ENCODE peak calls at places on chromosomes 13 and 19, in ten cellular contexts. One of them, this sample, is unnamed.

GRCh38 chr13:20702945-20703784 is at the start of gene IL17D:
- DNase-seq in posterior cingulate gyrus: peak
- DNase-seq in AG09319: no peak
- DNase-seq in GM18507: peak
- DNase-seq in stimulated activated CD8-positive, alpha-beta memory T cell treated with anti-CD3 and anti-CD28 coated beads, Interleukin-4, amount 100 ng/mL, for 1 hour: no peak
- DNase-seq in OCI-LY7: peak
- DNase-seq in activated CD8-positive, alpha-beta memory T cell treated with anti-CD3 and anti-CD28 coated beads for 1 hour: peak
- DNase-seq in GM19239: peak
- DNase-seq in cerebellar cortex: no peak
- DNase-seq in HAP-1: peak
- DNase-seq in this sample: peak

GRCh38 chr19:10086032-10086903 is at the start of gene SHFL:
- DNase-seq in posterior cingulate gyrus: peak
- DNase-seq in AG09319: peak
- DNase-seq in GM18507: peak
- DNase-seq in stimulated activated CD8-positive, alpha-beta memory T cell treated with anti-CD3 and anti-CD28 coated beads, Interleukin-4, amount 100 ng/mL, for 1 hour: no peak
- DNase-seq in OCI-LY7: peak
- DNase-seq in activated CD8-positive, alpha-beta memory T cell treated with anti-CD3 and anti-CD28 coated beads for 1 hour: peak
- DNase-seq in GM19239: peak
- DNase-seq in cerebellar cortex: peak
- DNase-seq in HAP-1: peak
- DNase-seq in this sample: peak

GRCh38 chr19:50838239-50838638 is 4.9 kb upstream of the KLK15 start:
- DNase-seq in posterior cingulate gyrus: peak
- DNase-seq in AG09319: no peak
- DNase-seq in GM18507: no peak
- DNase-seq in stimulated activated CD8-positive, alpha-beta memory T cell treated with anti-CD3 and anti-CD28 coated beads, Interleukin-4, amount 100 ng/mL, for 1 hour: no peak
- DNase-seq in OCI-LY7: peak
- DNase-seq in activated CD8-positive, alpha-beta memory T cell treated with anti-CD3 and anti-CD28 coated beads for 1 hour: no peak
- DNase-seq in GM19239: no peak
- DNase-seq in cerebellar cortex: no peak
- DNase-seq in HAP-1: no peak
- DNase-seq in this sample: no peak

GRCh38 chr13:73730014-73730413 is 404.2 kb downstream of the KLF12 start:
- DNase-seq in posterior cingulate gyrus: no peak
- DNase-seq in AG09319: no peak
- DNase-seq in GM18507: no peak
- DNase-seq in stimulated activated CD8-positive, alpha-beta memory T cell treated with anti-CD3 and anti-CD28 coated beads, Interleukin-4, amount 100 ng/mL, for 1 hour: no peak
- DNase-seq in OCI-LY7: no peak
- DNase-seq in activated CD8-positive, alpha-beta memory T cell treated with anti-CD3 and anti-CD28 coated beads for 1 hour: no peak
- DNase-seq in GM19239: no peak
- DNase-seq in cerebellar cortex: no peak
- DNase-seq in HAP-1: no peak
- DNase-seq in this sample: no peak

GRCh38 chr19:362154-362553 is 17.6 kb upstream of the MIER2 start:
- DNase-seq in posterior cingulate gyrus: peak
- DNase-seq in AG09319: no peak
- DNase-seq in GM18507: no peak
- DNase-seq in stimulated activated CD8-positive, alpha-beta memory T cell treated with anti-CD3 and anti-CD28 coated beads, Interleukin-4, amount 100 ng/mL, for 1 hour: no peak
- DNase-seq in OCI-LY7: no peak
- DNase-seq in activated CD8-positive, alpha-beta memory T cell treated with anti-CD3 and anti-CD28 coated beads for 1 hour: no peak
- DNase-seq in GM19239: no peak
- DNase-seq in cerebellar cortex: no peak
- DNase-seq in HAP-1: no peak
- DNase-seq in this sample: no peak

GRCh38 chr19:50329146-50329925 is at the start of gene KCNC3:
- DNase-seq in posterior cingulate gyrus: peak
- DNase-seq in AG09319: peak
- DNase-seq in GM18507: peak
- DNase-seq in stimulated activated CD8-positive, alpha-beta memory T cell treated with anti-CD3 and anti-CD28 coated beads, Interleukin-4, amount 100 ng/mL, for 1 hour: peak
- DNase-seq in OCI-LY7: peak
- DNase-seq in activated CD8-positive, alpha-beta memory T cell treated with anti-CD3 and anti-CD28 coated beads for 1 hour: peak
- DNase-seq in GM19239: peak
- DNase-seq in cerebellar cortex: peak
- DNase-seq in HAP-1: peak
- DNase-seq in this sample: peak

GRCh38 chr13:24304620-24305019 is 4.8 kb upstream of the C1QTNF9 start:
- DNase-seq in posterior cingulate gyrus: no peak
- DNase-seq in AG09319: no peak
- DNase-seq in GM18507: no peak
- DNase-seq in stimulated activated CD8-positive, alpha-beta memory T cell treated with anti-CD3 and anti-CD28 coated beads, Interleukin-4, amount 100 ng/mL, for 1 hour: no peak
- DNase-seq in OCI-LY7: no peak
- DNase-seq in activated CD8-positive, alpha-beta memory T cell treated with anti-CD3 and anti-CD28 coated beads for 1 hour: no peak
- DNase-seq in GM19239: no peak
- DNase-seq in cerebellar cortex: no peak
- DNase-seq in HAP-1: no peak
- DNase-seq in this sample: no peak

GRCh38 chr13:20295956-20296355 is 63.8 kb upstream of the GJB6 start:
- DNase-seq in posterior cingulate gyrus: no peak
- DNase-seq in AG09319: no peak
- DNase-seq in GM18507: no peak
- DNase-seq in stimulated activated CD8-positive, alpha-beta memory T cell treated with anti-CD3 and anti-CD28 coated beads, Interleukin-4, amount 100 ng/mL, for 1 hour: no peak
- DNase-seq in OCI-LY7: no peak
- DNase-seq in activated CD8-positive, alpha-beta memory T cell treated with anti-CD3 and anti-CD28 coated beads for 1 hour: no peak
- DNase-seq in GM19239: no peak
- DNase-seq in cerebellar cortex: no peak
- DNase-seq in HAP-1: no peak
- DNase-seq in this sample: no peak

GRCh38 chr13:50123862-50124535 is 108.8 kb downstream of the KCNRG start:
- DNase-seq in posterior cingulate gyrus: peak
- DNase-seq in AG09319: peak
- DNase-seq in GM18507: peak
- DNase-seq in stimulated activated CD8-positive, alpha-beta memory T cell treated with anti-CD3 and anti-CD28 coated beads, Interleukin-4, amount 100 ng/mL, for 1 hour: peak
- DNase-seq in OCI-LY7: no peak
- DNase-seq in activated CD8-positive, alpha-beta memory T cell treated with anti-CD3 and anti-CD28 coated beads for 1 hour: peak
- DNase-seq in GM19239: peak
- DNase-seq in cerebellar cortex: peak
- DNase-seq in HAP-1: no peak
- DNase-seq in this sample: peak

GRCh38 chr13:102983496-102983895 is 82.7 kb downstream of the SLC10A2 start:
- DNase-seq in posterior cingulate gyrus: no peak
- DNase-seq in AG09319: no peak
- DNase-seq in GM18507: no peak
- DNase-seq in stimulated activated CD8-positive, alpha-beta memory T cell treated with anti-CD3 and anti-CD28 coated beads, Interleukin-4, amount 100 ng/mL, for 1 hour: no peak
- DNase-seq in OCI-LY7: no peak
- DNase-seq in activated CD8-positive, alpha-beta memory T cell treated with anti-CD3 and anti-CD28 coated beads for 1 hour: no peak
- DNase-seq in GM19239: no peak
- DNase-seq in cerebellar cortex: no peak
- DNase-seq in HAP-1: no peak
- DNase-seq in this sample: no peak

GRCh38 chr19:1646931-1647663 is 5.3 kb downstream of the TCF3 start:
- DNase-seq in posterior cingulate gyrus: no peak
- DNase-seq in AG09319: no peak
- DNase-seq in GM18507: no peak
- DNase-seq in stimulated activated CD8-positive, alpha-beta memory T cell treated with anti-CD3 and anti-CD28 coated beads, Interleukin-4, amount 100 ng/mL, for 1 hour: no peak
- DNase-seq in OCI-LY7: peak
- DNase-seq in activated CD8-positive, alpha-beta memory T cell treated with anti-CD3 and anti-CD28 coated beads for 1 hour: no peak
- DNase-seq in GM19239: no peak
- DNase-seq in cerebellar cortex: no peak
- DNase-seq in HAP-1: no peak
- DNase-seq in this sample: no peak

GRCh38 chr19:58325623-58326022 is 1.2 kb upstream of the ZSCAN22 start:
- DNase-seq in posterior cingulate gyrus: no peak
- DNase-seq in AG09319: no peak
- DNase-seq in GM18507: no peak
- DNase-seq in stimulated activated CD8-positive, alpha-beta memory T cell treated with anti-CD3 and anti-CD28 coated beads, Interleukin-4, amount 100 ng/mL, for 1 hour: no peak
- DNase-seq in OCI-LY7: no peak
- DNase-seq in activated CD8-positive, alpha-beta memory T cell treated with anti-CD3 and anti-CD28 coated beads for 1 hour: no peak
- DNase-seq in GM19239: no peak
- DNase-seq in cerebellar cortex: no peak
- DNase-seq in HAP-1: no peak
- DNase-seq in this sample: no peak

GRCh38 chr13:106570354-106570822 is 2.5 kb upstream of the ARGLU1 start:
- DNase-seq in posterior cingulate gyrus: peak
- DNase-seq in AG09319: no peak
- DNase-seq in GM18507: no peak
- DNase-seq in stimulated activated CD8-positive, alpha-beta memory T cell treated with anti-CD3 and anti-CD28 coated beads, Interleukin-4, amount 100 ng/mL, for 1 hour: no peak
- DNase-seq in OCI-LY7: no peak
- DNase-seq in activated CD8-positive, alpha-beta memory T cell treated with anti-CD3 and anti-CD28 coated beads for 1 hour: peak
- DNase-seq in GM19239: no peak
- DNase-seq in cerebellar cortex: no peak
- DNase-seq in HAP-1: peak
- DNase-seq in this sample: peak

GRCh38 chr19:456547-457110 is 4.2 kb downstream of the SHC2 start:
- DNase-seq in posterior cingulate gyrus: no peak
- DNase-seq in AG09319: no peak
- DNase-seq in GM18507: no peak
- DNase-seq in stimulated activated CD8-positive, alpha-beta memory T cell treated with anti-CD3 and anti-CD28 coated beads, Interleukin-4, amount 100 ng/mL, for 1 hour: no peak
- DNase-seq in OCI-LY7: no peak
- DNase-seq in activated CD8-positive, alpha-beta memory T cell treated with anti-CD3 and anti-CD28 coated beads for 1 hour: no peak
- DNase-seq in GM19239: no peak
- DNase-seq in cerebellar cortex: no peak
- DNase-seq in HAP-1: no peak
- DNase-seq in this sample: no peak

GRCh38 chr13:106152047-106152446 is 383.4 kb downstream of the EFNB2 start:
- DNase-seq in posterior cingulate gyrus: no peak
- DNase-seq in AG09319: no peak
- DNase-seq in GM18507: no peak
- DNase-seq in stimulated activated CD8-positive, alpha-beta memory T cell treated with anti-CD3 and anti-CD28 coated beads, Interleukin-4, amount 100 ng/mL, for 1 hour: no peak
- DNase-seq in OCI-LY7: no peak
- DNase-seq in activated CD8-positive, alpha-beta memory T cell treated with anti-CD3 and anti-CD28 coated beads for 1 hour: no peak
- DNase-seq in GM19239: no peak
- DNase-seq in cerebellar cortex: no peak
- DNase-seq in HAP-1: no peak
- DNase-seq in this sample: no peak

GRCh38 chr13:47220453-47221150 is 323.7 kb upstream of the HTR2A start:
- DNase-seq in posterior cingulate gyrus: no peak
- DNase-seq in AG09319: no peak
- DNase-seq in GM18507: no peak
- DNase-seq in stimulated activated CD8-positive, alpha-beta memory T cell treated with anti-CD3 and anti-CD28 coated beads, Interleukin-4, amount 100 ng/mL, for 1 hour: no peak
- DNase-seq in OCI-LY7: no peak
- DNase-seq in activated CD8-positive, alpha-beta memory T cell treated with anti-CD3 and anti-CD28 coated beads for 1 hour: no peak
- DNase-seq in GM19239: no peak
- DNase-seq in cerebellar cortex: no peak
- DNase-seq in HAP-1: no peak
- DNase-seq in this sample: no peak

GRCh38 chr13:104530741-104531140 is 1464.5 kb upstream of the SLC10A2 start:
- DNase-seq in posterior cingulate gyrus: no peak
- DNase-seq in AG09319: no peak
- DNase-seq in GM18507: no peak
- DNase-seq in stimulated activated CD8-positive, alpha-beta memory T cell treated with anti-CD3 and anti-CD28 coated beads, Interleukin-4, amount 100 ng/mL, for 1 hour: no peak
- DNase-seq in OCI-LY7: no peak
- DNase-seq in activated CD8-positive, alpha-beta memory T cell treated with anti-CD3 and anti-CD28 coated beads for 1 hour: no peak
- DNase-seq in GM19239: no peak
- DNase-seq in cerebellar cortex: no peak
- DNase-seq in HAP-1: no peak
- DNase-seq in this sample: no peak

GRCh38 chr13:108494991-108495661 is 134.3 kb upstream of the MYO16 start:
- DNase-seq in posterior cingulate gyrus: peak
- DNase-seq in AG09319: no peak
- DNase-seq in GM18507: no peak
- DNase-seq in stimulated activated CD8-positive, alpha-beta memory T cell treated with anti-CD3 and anti-CD28 coated beads, Interleukin-4, amount 100 ng/mL, for 1 hour: no peak
- DNase-seq in OCI-LY7: no peak
- DNase-seq in activated CD8-positive, alpha-beta memory T cell treated with anti-CD3 and anti-CD28 coated beads for 1 hour: no peak
- DNase-seq in GM19239: no peak
- DNase-seq in cerebellar cortex: no peak
- DNase-seq in HAP-1: no peak
- DNase-seq in this sample: no peak

GRCh38 chr13:24651718-24652345 is 28.4 kb upstream of the ATP12A start:
- DNase-seq in posterior cingulate gyrus: no peak
- DNase-seq in AG09319: no peak
- DNase-seq in GM18507: no peak
- DNase-seq in stimulated activated CD8-positive, alpha-beta memory T cell treated with anti-CD3 and anti-CD28 coated beads, Interleukin-4, amount 100 ng/mL, for 1 hour: no peak
- DNase-seq in OCI-LY7: no peak
- DNase-seq in activated CD8-positive, alpha-beta memory T cell treated with anti-CD3 and anti-CD28 coated beads for 1 hour: no peak
- DNase-seq in GM19239: no peak
- DNase-seq in cerebellar cortex: no peak
- DNase-seq in HAP-1: no peak
- DNase-seq in this sample: no peak

GRCh38 chr19:38394488-38394887 is 6.0 kb downstream of the SPRED3 start:
- DNase-seq in posterior cingulate gyrus: no peak
- DNase-seq in AG09319: no peak
- DNase-seq in GM18507: no peak
- DNase-seq in stimulated activated CD8-positive, alpha-beta memory T cell treated with anti-CD3 and anti-CD28 coated beads, Interleukin-4, amount 100 ng/mL, for 1 hour: no peak
- DNase-seq in OCI-LY7: peak
- DNase-seq in activated CD8-positive, alpha-beta memory T cell treated with anti-CD3 and anti-CD28 coated beads for 1 hour: peak
- DNase-seq in GM19239: no peak
- DNase-seq in cerebellar cortex: no peak
- DNase-seq in HAP-1: no peak
- DNase-seq in this sample: peak

GRCh38 chr13:76991432-76991795 is 467 bp upstream of the CLN5 start:
- DNase-seq in posterior cingulate gyrus: no peak
- DNase-seq in AG09319: no peak
- DNase-seq in GM18507: peak
- DNase-seq in stimulated activated CD8-positive, alpha-beta memory T cell treated with anti-CD3 and anti-CD28 coated beads, Interleukin-4, amount 100 ng/mL, for 1 hour: peak
- DNase-seq in OCI-LY7: no peak
- DNase-seq in activated CD8-positive, alpha-beta memory T cell treated with anti-CD3 and anti-CD28 coated beads for 1 hour: peak
- DNase-seq in GM19239: peak
- DNase-seq in cerebellar cortex: no peak
- DNase-seq in HAP-1: no peak
- DNase-seq in this sample: peak

GRCh38 chr13:23621316-23621645 is 51.1 kb downstream of the TNFRSF19 start:
- DNase-seq in posterior cingulate gyrus: no peak
- DNase-seq in AG09319: no peak
- DNase-seq in GM18507: no peak
- DNase-seq in stimulated activated CD8-positive, alpha-beta memory T cell treated with anti-CD3 and anti-CD28 coated beads, Interleukin-4, amount 100 ng/mL, for 1 hour: no peak
- DNase-seq in OCI-LY7: no peak
- DNase-seq in activated CD8-positive, alpha-beta memory T cell treated with anti-CD3 and anti-CD28 coated beads for 1 hour: no peak
- DNase-seq in GM19239: no peak
- DNase-seq in cerebellar cortex: no peak
- DNase-seq in HAP-1: no peak
- DNase-seq in this sample: peak

GRCh38 chr13:44703371-44703770 is 127.2 kb upstream of the TSC22D1 start:
- DNase-seq in posterior cingulate gyrus: no peak
- DNase-seq in AG09319: no peak
- DNase-seq in GM18507: no peak
- DNase-seq in stimulated activated CD8-positive, alpha-beta memory T cell treated with anti-CD3 and anti-CD28 coated beads, Interleukin-4, amount 100 ng/mL, for 1 hour: no peak
- DNase-seq in OCI-LY7: no peak
- DNase-seq in activated CD8-positive, alpha-beta memory T cell treated with anti-CD3 and anti-CD28 coated beads for 1 hour: no peak
- DNase-seq in GM19239: no peak
- DNase-seq in cerebellar cortex: no peak
- DNase-seq in HAP-1: no peak
- DNase-seq in this sample: no peak

GRCh38 chr19:51094696-51095279 is 12.1 kb upstream of the KLK14 start:
- DNase-seq in posterior cingulate gyrus: peak
- DNase-seq in AG09319: no peak
- DNase-seq in GM18507: no peak
- DNase-seq in stimulated activated CD8-positive, alpha-beta memory T cell treated with anti-CD3 and anti-CD28 coated beads, Interleukin-4, amount 100 ng/mL, for 1 hour: no peak
- DNase-seq in OCI-LY7: peak
- DNase-seq in activated CD8-positive, alpha-beta memory T cell treated with anti-CD3 and anti-CD28 coated beads for 1 hour: no peak
- DNase-seq in GM19239: no peak
- DNase-seq in cerebellar cortex: no peak
- DNase-seq in HAP-1: peak
- DNase-seq in this sample: peak

GRCh38 chr19:16226184-16226591 is 28.5 kb downstream of the AP1M1 start:
- DNase-seq in posterior cingulate gyrus: peak
- DNase-seq in AG09319: no peak
- DNase-seq in GM18507: no peak
- DNase-seq in stimulated activated CD8-positive, alpha-beta memory T cell treated with anti-CD3 and anti-CD28 coated beads, Interleukin-4, amount 100 ng/mL, for 1 hour: no peak
- DNase-seq in OCI-LY7: no peak
- DNase-seq in activated CD8-positive, alpha-beta memory T cell treated with anti-CD3 and anti-CD28 coated beads for 1 hour: no peak
- DNase-seq in GM19239: no peak
- DNase-seq in cerebellar cortex: no peak
- DNase-seq in HAP-1: no peak
- DNase-seq in this sample: no peak

GRCh38 chr13:107258599-107259187 is 690.8 kb upstream of the ARGLU1 start:
- DNase-seq in posterior cingulate gyrus: no peak
- DNase-seq in AG09319: no peak
- DNase-seq in GM18507: no peak
- DNase-seq in stimulated activated CD8-positive, alpha-beta memory T cell treated with anti-CD3 and anti-CD28 coated beads, Interleukin-4, amount 100 ng/mL, for 1 hour: no peak
- DNase-seq in OCI-LY7: no peak
- DNase-seq in activated CD8-positive, alpha-beta memory T cell treated with anti-CD3 and anti-CD28 coated beads for 1 hour: no peak
- DNase-seq in GM19239: no peak
- DNase-seq in cerebellar cortex: no peak
- DNase-seq in HAP-1: no peak
- DNase-seq in this sample: peak